ENCODE peak calls at places on chromosomes 11 and 22, in four cellular contexts. H is fibroblast of lung, L is DND-41, U is choroid plexus epithelial cell. E is an unnamed sample.

GRCh38 chr22:50530280-50530856 is 556 bp upstream of the TYMP start:
- DNase-seq in U (peak; percentile 85), H (peak; percentile 83), L (no peak), E (peak; percentile 58)

GRCh38 chr11:12278766-12279671 is 98.4 kb upstream of the PARVA start:
- DNase-seq in H (no peak), U (no peak), L (no peak), E (no peak)

GRCh38 chr11:116853461-116854073 is 16.1 kb upstream of the APOA1 start:
- DNase-seq in L (peak; percentile 83), H (peak; percentile 90), U (peak; percentile 92), E (peak; percentile 96)

GRCh38 chr11:76667271-76667818 is 3.2 kb downstream of the LRRC32 start:
- DNase-seq in L (no peak), U (no peak), H (no peak), E (no peak)

GRCh38 chr11:118889796-118890195 is 6.1 kb downstream of the CXCR5 start:
- DNase-seq in H (no peak), U (peak; percentile 58), L (no peak), E (peak; percentile 24)

GRCh38 chr11:118224512-118225180 is at the start of gene JAML:
- DNase-seq in L (peak; percentile 75), H (no peak), U (no peak), E (no peak)

GRCh38 chr11:128533473-128533872 is 53.9 kb downstream of the ETS1 start:
- DNase-seq in H (no peak), U (no peak), L (no peak), E (no peak)

GRCh38 chr11:32153747-32154146 is 62.9 kb downstream of the RCN1 start:
- DNase-seq in L (no peak), U (no peak), H (no peak), E (no peak)

GRCh38 chr11:94068764-94069163 is 47.6 kb downstream of the HEPHL1 start:
- DNase-seq in H (no peak), L (no peak), U (peak; percentile 29), E (no peak)

GRCh38 chr22:20223421-20224245 is 44.5 kb downstream of the RTN4R start:
- DNase-seq in L (no peak), H (no peak), U (no peak), E (no peak)

GRCh38 chr11:61021661-61022212 is 50.3 kb downstream of the CD6 start:
- DNase-seq in L (peak; percentile 66), H (no peak), U (no peak), E (no peak)

GRCh38 chr22:19853879-19854777 is 546 bp downstream of the GNB1L start:
- DNase-seq in L (peak; percentile 51), U (peak; percentile 17), H (peak; percentile 18), E (peak; percentile 7)

GRCh38 chr22:17774206-17774927 is at the start of gene BID:
- DNase-seq in L (peak; percentile 55), H (no peak), U (no peak), E (no peak)

GRCh38 chr22:42830161-42830560 is 26.9 kb downstream of the ARFGAP3 start:
- DNase-seq in H (no peak), U (no peak), L (no peak), E (no peak)

GRCh38 chr11:71489311-71490043 is 36.5 kb downstream of the NADSYN1 start:
- DNase-seq in H (peak; percentile 22), U (peak; percentile 80), L (no peak), E (peak; percentile 43)

GRCh38 chr11:68973219-68973618 is 7.6 kb downstream of the MRGPRD start:
- DNase-seq in L (no peak), U (no peak), H (no peak), E (no peak)

GRCh38 chr11:87421422-87421821 is 383.7 kb downstream of the TMEM135 start:
- DNase-seq in U (peak; percentile 94), L (peak; percentile 42), H (peak; percentile 88), E (peak; percentile 83)

GRCh38 chr11:44286268-44286880 is 23.6 kb downstream of the ALX4 start:
- DNase-seq in L (peak; percentile 61), H (peak; percentile 57), U (peak; percentile 69), E (no peak)

GRCh38 chr11:120229451-120230424 is 10.2 kb upstream of the POU2F3 start:
- DNase-seq in U (peak; percentile 51), H (peak; percentile 42), L (peak; percentile 17), E (peak; percentile 19)

GRCh38 chr22:25350551-25350971 is 131.1 kb downstream of the CRYBB2 start:
- DNase-seq in L (no peak), U (no peak), H (no peak), E (no peak)

GRCh38 chr11:31810779-31811647 is at the start of gene PAX6:
- DNase-seq in L (no peak), U (peak; percentile 52), H (no peak), E (peak; percentile 96)

GRCh38 chr11:130817608-130817944 is 98.7 kb downstream of the SNX19 start:
- DNase-seq in L (no peak), H (peak; percentile 85), U (peak; percentile 90), E (peak; percentile 72)

GRCh38 chr11:73965076-73965763 is 14.4 kb downstream of the DNAJB13 start:
- DNase-seq in U (no peak), H (peak; percentile 14), L (no peak), E (no peak)

GRCh38 chr11:66728760-66729385 is at the start of gene SPTBN2:
- DNase-seq in U (peak; percentile 16), H (no peak), L (no peak), E (no peak)

GRCh38 chr11:30342736-30343166 is 19.8 kb downstream of the ARL14EP start:
- DNase-seq in H (no peak), L (no peak), U (no peak), E (no peak)

GRCh38 chr11:32422545-32422944 is 12.8 kb downstream of the WT1 start:
- DNase-seq in U (no peak), L (no peak), H (no peak), E (no peak)

GRCh38 chr22:48250937-48251530 is 1488.6 kb downstream of the TBC1D22A start:
- DNase-seq in U (no peak), L (no peak), H (no peak), E (no peak)

GRCh38 chr11:72228229-72228843 is 3.8 kb downstream of the INPPL1 start:
- DNase-seq in U (peak; percentile 26), L (no peak), H (no peak), E (no peak)

GRCh38 chr11:113705871-113706654 is at the start of gene TMPRSS5:
- DNase-seq in U (no peak), L (no peak), H (no peak), E (no peak)

GRCh38 chr11:21364866-21365624 is 695.7 kb downstream of the NELL1 start:
- DNase-seq in H (no peak), U (no peak), L (no peak), E (no peak)

GRCh38 chr22:32353840-32354239 is 3.8 kb upstream of the RFPL3 start:
- DNase-seq in H (no peak), L (no peak), U (no peak), E (no peak)

GRCh38 chr22:17777005-17777716 is 2.9 kb upstream of the BID start:
- DNase-seq in H (no peak), U (no peak), L (peak; percentile 82), E (no peak)

GRCh38 chr22:47200273-47201051 is 438.0 kb downstream of the TBC1D22A start:
- DNase-seq in H (peak; percentile 66), L (no peak), U (peak; percentile 11), E (no peak)

GRCh38 chr11:1736447-1736992 is 13.9 kb downstream of the IFITM10 start:
- DNase-seq in U (no peak), H (no peak), L (no peak), E (no peak)

GRCh38 chr11:129543515-129544290 is 168.1 kb downstream of the BARX2 start:
- DNase-seq in H (no peak), L (no peak), U (no peak), E (no peak)
- TF ChIP-seq CTCF in H (no peak), L (no peak), U (no peak), E (no peak)

DNA sequence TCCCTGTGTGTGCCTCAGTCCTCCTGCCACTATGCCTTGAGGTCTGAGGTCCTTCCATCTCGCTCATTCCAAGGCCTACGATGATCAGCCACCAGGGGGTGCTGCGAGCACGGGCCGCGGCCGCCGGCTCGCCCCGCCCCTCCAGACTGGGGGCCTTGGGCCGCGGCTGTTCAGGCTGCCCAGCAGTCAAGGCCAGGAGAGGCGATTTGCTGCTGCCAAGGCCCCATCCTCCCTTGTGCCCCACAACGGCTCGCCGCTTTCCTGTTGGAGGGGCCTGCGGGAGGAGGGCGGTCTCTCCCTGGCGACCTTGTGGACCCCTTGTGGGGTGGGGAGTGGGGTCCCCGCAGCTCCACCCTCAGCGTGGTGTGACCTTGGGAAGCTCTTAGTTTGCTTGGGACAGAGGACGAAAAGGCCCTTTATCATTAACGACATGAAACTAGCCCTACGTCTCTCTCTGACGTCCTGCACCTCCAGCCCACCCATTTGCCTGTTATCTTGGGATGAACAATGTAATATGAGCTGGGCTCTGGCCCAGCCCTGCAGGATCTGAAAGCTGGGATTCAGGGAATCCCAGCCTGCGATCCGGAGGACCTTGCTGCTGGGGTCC is 5.4 kb upstream of the GALR3 start:
- DNase-seq in L (peak; percentile 76), H (peak; percentile 78), U (peak; percentile 84), E (peak; percentile 81)
- H3K4me3 ChIP-seq in L (no peak overlapping the region), H (peak overlapping the region; percentile 35), U (peak overlapping the region; percentile 52), E (no peak overlapping the region)

GRCh38 chr11:133219543-133219942 is 312.8 kb downstream of the OPCML start:
- DNase-seq in U (no peak), L (no peak), H (no peak), E (no peak)
- TF ChIP-seq CTCF in U (no peak), L (peak; percentile 34), H (no peak), E (no peak)

DNA sequence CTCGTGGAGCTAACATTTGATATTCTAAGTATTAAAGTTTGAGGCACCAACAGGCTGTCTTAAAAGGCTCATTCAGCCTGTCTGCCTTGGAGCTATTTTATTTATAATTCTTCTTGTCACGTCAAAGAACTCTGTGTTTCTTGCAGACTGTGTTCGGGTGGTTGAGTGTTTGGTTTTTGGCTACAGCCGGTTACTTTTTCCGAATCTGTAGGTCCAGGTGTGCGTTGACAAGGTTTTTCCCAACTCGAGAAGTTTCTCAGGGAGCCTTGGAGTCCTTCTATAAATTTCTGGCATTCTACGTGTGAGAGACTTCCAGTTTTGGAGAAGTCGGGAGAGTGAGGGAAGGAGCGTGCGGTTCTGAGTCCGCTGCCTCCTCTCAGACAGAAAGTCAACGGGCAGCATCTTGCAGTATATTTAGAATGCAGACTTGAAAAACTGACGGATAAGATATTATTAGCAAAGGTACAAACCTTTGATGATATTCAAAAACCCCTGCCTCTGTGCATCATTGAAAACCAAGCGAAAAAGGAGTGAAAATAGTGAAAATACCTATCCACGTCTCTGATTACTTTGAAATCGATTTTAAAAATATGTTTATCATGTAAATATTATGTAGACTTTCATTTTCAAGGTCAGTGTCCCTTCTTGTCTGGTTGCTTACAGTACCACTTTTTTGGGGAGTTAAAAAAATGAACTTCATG is 85.2 kb upstream of the PPARA start:
- DNase-seq in L (no peak), U (no peak), H (peak; percentile 51), E (peak; percentile 54)
- H3K4me3 ChIP-seq in L (no peak overlapping the region), U (no peak overlapping the region), H (peak overlapping the region; percentile 79), E (no peak overlapping the region)

DNA sequence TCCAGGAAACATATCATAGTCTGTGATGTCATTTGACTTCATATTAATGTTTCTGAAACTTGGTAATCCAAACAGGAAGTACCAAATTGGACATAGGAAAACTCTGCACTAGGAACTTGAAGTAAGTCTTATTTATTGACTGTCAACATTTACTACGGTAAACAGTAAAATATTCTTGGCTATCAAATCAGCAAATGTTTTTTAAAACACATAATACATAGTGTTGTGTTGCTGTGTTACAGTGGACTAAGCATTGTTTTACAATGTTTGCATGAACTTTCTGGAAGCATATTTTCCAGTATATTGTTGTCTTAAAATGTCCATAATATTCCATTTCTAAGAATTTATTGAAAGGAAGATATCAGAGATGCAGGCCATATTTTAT is 2.8 kb upstream of the OR51E2 start:
- DNase-seq in L (no peak), H (no peak), U (no peak), E (no peak)
- TF ChIP-seq CTCF in L (no peak), H (no peak), U (no peak), E (no peak)

GRCh38 chr22:39437836-39438704 is 18.7 kb upstream of the MGAT3 start:
- DNase-seq in L (no peak), H (no peak), U (no peak), E (no peak)
- H3K4me3 ChIP-seq in L (no peak overlapping the region), H (peak overlapping the region; percentile 35), U (no peak overlapping the region), E (no peak overlapping the region)

E was measured in astrocyte of the spinal cord.